ENCODE peak calls at places on chromosome 20, in five cellular contexts. B, U, J, F and T are unnamed samples.

GRCh38 chr20:45611054-45611453 is 18.5 kb upstream of the WFDC10A start:
- DNase-seq in B (peak), F (peak), J (no peak), U (peak), T (peak)

GRCh38 chr20:40359127-40359892 is 329.7 kb downstream of the MAFB start:
- DNase-seq in B (no peak), J (no peak), U (no peak), F (no peak), T (no peak)

GRCh38 chr20:2688041-2688591 is 4.5 kb upstream of the EBF4 start:
- DNase-seq in F (peak), J (peak), B (peak), U (peak), T (peak)

GRCh38 chr20:40991181-40991889 is 37.3 kb upstream of the TOP1 start:
- DNase-seq in J (no peak), B (no peak), U (no peak), F (no peak), T (no peak)

GRCh38 chr20:4504814-4505213 is 216.9 kb upstream of the PRND start:
- DNase-seq in U (no peak), B (no peak), J (no peak), F (no peak), T (no peak)

GRCh38 chr20:4082406-4083102 is 67.2 kb upstream of the RNF24 start:
- DNase-seq in U (peak), F (peak), J (peak), B (no peak), T (peak)

GRCh38 chr20:61508301-61508700 is 256.2 kb downstream of the CDH4 start:
- DNase-seq in J (no peak), F (no peak), B (no peak), U (no peak), T (no peak)

GRCh38 chr20:64161595-64162238 is 2.5 kb upstream of the MYT1 start:
- DNase-seq in B (no peak), U (peak), J (peak), F (peak), T (peak)

GRCh38 chr20:18986895-18987580 is 173.5 kb downstream of the SCP2D1 start:
- DNase-seq in F (no peak), U (no peak), B (no peak), J (no peak), T (no peak)
- H3K4me3 ChIP-seq in F (no peak), U (no peak), B (no peak), J (no peak), T (no peak)

GRCh38 chr20:35355372-35355771 is 56.4 kb downstream of the UQCC1 start:
- DNase-seq in F (no peak), B (no peak), U (peak), J (no peak), T (no peak)

GRCh38 chr20:35363190-35363589 is 48.6 kb downstream of the UQCC1 start:
- DNase-seq in U (peak), J (no peak), B (no peak), F (no peak), T (no peak)

GRCh38 chr20:35359335-35359997 is 52.3 kb downstream of the UQCC1 start:
- DNase-seq in J (no peak), F (no peak), B (no peak), U (no peak), T (no peak)

DNA sequence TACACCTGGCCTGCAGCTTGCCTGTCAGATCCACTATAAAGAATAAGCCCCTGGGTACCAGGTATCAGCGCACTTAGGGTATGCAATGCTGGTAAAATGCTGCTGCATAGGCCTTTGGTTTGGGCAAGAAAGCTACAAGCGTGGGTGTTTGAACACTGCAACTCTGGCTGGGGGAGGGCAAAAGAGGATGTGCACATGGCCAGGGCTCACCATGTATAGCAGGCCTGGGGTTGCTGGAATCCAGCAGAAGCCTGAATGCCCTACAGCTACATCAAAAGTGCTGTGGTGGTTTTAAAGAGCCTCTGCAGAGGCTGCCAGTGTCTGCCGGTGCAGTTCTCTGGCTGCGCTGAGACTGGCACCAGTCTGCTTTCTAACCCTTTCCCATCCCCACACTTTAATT is 51.7 kb downstream of the UQCC1 start:
- DNase-seq in B (no peak), J (no peak), F (no peak), U (no peak), T (no peak)
- H3K4me3 ChIP-seq in B (no peak), J (no peak), F (no peak), U (no peak), T (no peak)

GRCh38 chr20:31822421-31823330 is 3.5 kb downstream of the MYLK2 start:
- DNase-seq in F (peak), J (peak), B (no peak), U (peak), T (peak)
- H3K4me3 ChIP-seq in F (no peak), J (no peak), B (no peak), U (no peak), T (no peak)

GRCh38 chr20:1533059-1533458 is 24.4 kb downstream of the SIRPD start:
- DNase-seq in B (no peak), F (peak), U (no peak), J (no peak), T (no peak)

GRCh38 chr20:1538655-1539054 is 18.9 kb downstream of the SIRPD start:
- DNase-seq in J (no peak), F (no peak), B (no peak), U (no peak), T (no peak)

GRCh38 chr20:1536893-1537730 is 20.4 kb downstream of the SIRPD start:
- DNase-seq in F (no peak), U (no peak), J (no peak), B (no peak), T (no peak)

GRCh38 chr20:1537731-1538058 is 19.8 kb downstream of the SIRPD start:
- DNase-seq in F (no peak), U (no peak), J (no peak), B (no peak), T (no peak)

DNA sequence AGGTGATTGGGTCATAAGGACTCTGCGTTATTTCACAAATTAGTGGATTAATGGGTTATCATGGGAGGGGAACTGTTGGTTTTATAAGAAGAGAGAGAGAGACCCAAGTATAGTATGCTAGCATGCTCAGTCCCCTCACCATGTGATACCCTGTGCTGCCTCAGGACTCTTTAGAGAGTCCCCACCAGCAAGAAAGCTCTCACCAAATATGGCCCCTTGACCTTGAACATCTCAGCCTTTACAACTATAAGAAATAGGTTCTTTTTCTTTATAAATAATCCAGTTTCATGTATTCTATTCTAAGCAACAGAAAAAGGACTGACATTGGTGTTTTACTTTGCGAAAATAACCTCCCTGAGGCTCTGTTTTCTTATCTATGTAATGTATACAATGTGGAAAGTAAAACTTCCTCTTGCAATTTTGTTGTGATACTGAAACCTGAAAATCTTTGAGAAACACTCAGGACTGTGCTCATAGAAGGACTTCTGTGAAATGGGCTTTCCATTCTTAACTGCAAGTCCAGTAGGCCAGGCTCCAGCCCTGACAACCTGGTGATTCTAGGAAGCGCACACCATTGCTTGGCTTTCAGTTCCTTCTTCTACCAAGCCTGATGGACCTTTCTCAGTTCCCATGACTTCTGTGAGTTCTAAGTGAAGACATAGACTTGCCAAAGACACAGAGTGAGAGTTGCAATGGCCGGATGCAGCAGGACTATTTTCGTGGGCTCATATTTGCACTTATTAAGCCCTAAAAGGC is 21.9 kb downstream of the SIRPD start:
- DNase-seq in B (no peak), J (no peak), U (no peak), F (no peak), T (no peak)
- H3K4me3 ChIP-seq in B (no peak), J (no peak), U (no peak), F (no peak), T (no peak)

GRCh38 chr20:49986049-49986448 is 3.3 kb downstream of the SNAI1 start:
- DNase-seq in J (no peak), U (no peak), B (no peak), F (no peak), T (no peak)

GRCh38 chr20:49983848-49984408 is 1.1 kb downstream of the SNAI1 start:
- DNase-seq in B (no peak), F (no peak), U (peak), J (no peak), T (peak)

GRCh38 chr20:49984426-49985153 is 1.8 kb downstream of the SNAI1 start:
- DNase-seq in F (no peak), B (no peak), J (no peak), U (no peak), T (no peak)

GRCh38 chr20:49985617-49986016 is 2.8 kb downstream of the SNAI1 start:
- DNase-seq in B (no peak), J (no peak), F (no peak), U (no peak), T (no peak)

DNA sequence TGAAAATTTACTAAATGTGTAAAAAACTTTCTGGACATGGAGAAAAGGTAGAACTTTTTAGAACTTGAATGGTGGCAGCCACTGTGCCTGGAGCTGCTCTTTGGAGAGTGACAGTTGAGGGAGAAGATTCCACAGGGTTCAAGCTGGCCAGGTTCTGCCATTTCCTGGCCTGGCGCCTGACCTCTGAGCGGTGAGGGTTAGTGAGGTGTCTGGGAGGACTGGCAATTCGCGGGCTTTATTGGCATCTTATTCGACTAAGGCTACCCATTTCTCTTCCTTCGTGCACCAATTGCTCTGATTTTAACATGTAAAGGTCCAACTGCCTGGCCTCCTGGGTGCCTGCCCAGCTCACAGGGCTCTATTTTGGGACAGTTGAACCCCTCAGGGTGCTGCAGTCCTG is 2.4 kb downstream of the SNAI1 start:
- DNase-seq in J (no peak), B (no peak), F (no peak), U (no peak), T (no peak)
- H3K4me3 ChIP-seq in J (no peak), B (peak), F (no peak), U (peak), T (peak)